ENCODE peak calls at places on chromosome 20, in five cellular contexts. Z is GM23338; C is right cardiac atrium; Y is CD8-positive, alpha-beta T cell; M is neuronal stem cell. W is an unnamed sample.

GRCh38 chr20:61331542-61331941 is 79.5 kb downstream of the CDH4 start:
- DNase-seq in Z (no peak), C (no peak), Y (no peak), M (no peak), W (no peak)

GRCh38 chr20:9514461-9515210 is at the start of gene LAMP5:
- DNase-seq in Z (peak; percentile 90), C (peak; percentile 48), Y (no peak), M (peak; percentile 72), W (no peak)

GRCh38 chr20:10898555-10898954 is 224.8 kb upstream of the JAG1 start:
- DNase-seq in Z (no peak), C (no peak), Y (no peak), M (no peak), W (no peak)

GRCh38 chr20:44222969-44223368 is 12.4 kb upstream of the OSER1 start:
- DNase-seq in Z (peak; percentile 79), C (no peak), Y (no peak), M (no peak), W (no peak)

GRCh38 chr20:47412073-47412472 is 55.6 kb upstream of the ZMYND8 start:
- DNase-seq in Z (no peak), C (no peak), Y (no peak), M (no peak), W (no peak)

GRCh38 chr20:24956001-24956761 is 7.1 kb downstream of the CST7 start:
- DNase-seq in Z (no peak), C (no peak), Y (no peak), M (no peak), W (no peak)

GRCh38 chr20:43911066-43911465 is 3.6 kb upstream of the TOX2 start:
- DNase-seq in Z (peak; percentile 13), C (no peak), Y (no peak), M (no peak), W (no peak)

GRCh38 chr20:23446505-23446904 is 6.2 kb downstream of the CST11 start:
- DNase-seq in Z (peak; percentile 79), C (peak; percentile 75), Y (no peak), M (peak; percentile 51), W (no peak)

GRCh38 chr20:10715035-10715434 is 41.2 kb upstream of the JAG1 start:
- DNase-seq in Z (no peak), C (no peak), Y (no peak), M (no peak), W (no peak)

GRCh38 chr20:46402236-46402886 is 4.1 kb downstream of the ELMO2 start:
- DNase-seq in Z (no peak), C (no peak), Y (no peak), M (no peak), W (no peak)

GRCh38 chr20:42492998-42493397 is 696.7 kb downstream of the PTPRT start:
- DNase-seq in Z (no peak), C (no peak), Y (no peak), M (no peak), W (no peak)

GRCh38 chr20:45538209-45538798 is 978 bp downstream of the WFDC6 start:
- DNase-seq in Z (peak; percentile 72), C (no peak), Y (no peak), M (no peak), W (no peak)

GRCh38 chr20:13791562-13792459 is 7.0 kb downstream of the NDUFAF5 start:
- DNase-seq in Z (no peak), C (no peak), Y (no peak), M (no peak), W (no peak)

GRCh38 chr20:11675920-11676617 is 241.6 kb upstream of the BTBD3 start:
- DNase-seq in Z (no peak), C (no peak), Y (no peak), M (no peak), W (no peak)

GRCh38 chr20:9160760-9161159 is 91.9 kb downstream of the PLCB4 start:
- DNase-seq in Z (no peak), C (no peak), Y (no peak), M (no peak), W (no peak)

GRCh38 chr20:35648836-35649235 is 15.9 kb downstream of the CPNE1 start:
- DNase-seq in Z (no peak), C (no peak), Y (no peak), M (no peak), W (no peak)

GRCh38 chr20:46811328-46812084 is 83.1 kb upstream of the EYA2 start:
- DNase-seq in Z (peak; percentile 48), C (no peak), Y (no peak), M (no peak), W (no peak)

GRCh38 chr20:63105211-63106107 is 98.7 kb upstream of the BHLHE23 start:
- DNase-seq in Z (no peak), C (peak; percentile 39), Y (no peak), M (no peak), W (no peak)

GRCh38 chr20:63102720-63103375 is 96.1 kb upstream of the BHLHE23 start:
- DNase-seq in Z (peak; percentile 76), C (peak; percentile 73), Y (peak; percentile 40), M (no peak), W (peak; percentile 56)

GRCh38 chr20:63103402-63104311 is 96.9 kb upstream of the BHLHE23 start:
- DNase-seq in Z (no peak), C (peak; percentile 32), Y (no peak), M (no peak), W (no peak)

GRCh38 chr20:63106108-63106764 is 99.5 kb upstream of the BHLHE23 start:
- DNase-seq in Z (no peak), C (peak; percentile 81), Y (no peak), M (no peak), W (peak; percentile 58)

DNA sequence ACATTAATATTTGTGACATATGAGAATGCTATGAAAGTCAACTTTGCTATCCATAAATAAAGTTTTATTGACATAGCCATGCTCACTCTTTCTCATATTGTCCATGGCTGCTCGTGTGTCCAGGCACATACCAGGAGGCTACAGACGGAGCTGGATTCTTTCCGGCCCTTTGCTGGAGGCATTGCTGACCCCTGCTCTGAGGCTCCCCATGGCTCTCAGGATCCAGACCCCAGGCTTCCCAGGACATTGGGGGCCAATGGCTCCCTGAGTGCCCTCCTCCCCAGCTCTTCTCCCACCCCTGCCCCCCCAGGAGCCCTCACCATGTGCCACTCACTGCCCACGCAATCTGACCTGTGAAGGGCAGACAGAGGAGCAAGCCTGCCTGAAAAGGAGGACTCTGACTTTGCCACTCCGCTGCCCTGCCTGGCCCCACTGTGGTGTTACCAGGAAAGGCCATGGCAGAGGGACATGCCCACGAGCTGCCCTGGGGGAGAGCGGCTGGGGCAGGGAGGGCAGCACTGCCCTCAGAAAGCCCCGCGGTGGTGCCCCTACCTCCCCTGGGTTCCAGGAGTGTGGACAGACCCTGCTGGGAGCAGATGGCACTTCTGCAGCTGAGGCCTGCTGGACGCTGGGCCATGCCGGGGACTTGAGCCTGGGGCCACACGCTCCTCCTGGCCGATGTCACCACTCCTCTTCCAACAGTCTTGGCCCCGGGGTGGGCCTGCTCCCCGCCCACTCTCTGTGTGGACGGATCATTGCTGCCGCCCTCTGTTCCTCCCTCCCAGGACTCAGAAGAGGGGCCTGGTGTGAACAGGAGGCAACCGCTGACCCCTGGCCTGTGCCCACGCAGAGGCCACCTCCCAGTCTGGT is 97.8 kb upstream of the BHLHE23 start:
- DNase-seq in Z (no peak), C (peak; percentile 40), Y (no peak), M (no peak), W (no peak)
- H3K27ac ChIP-seq in Z (no peak overlapping the region), C (no peak overlapping the region), Y (no peak overlapping the region), M (no peak overlapping the region), W (no peak overlapping the region)

GRCh38 chr20:36835025-36835424 is 40.9 kb upstream of the TLDC2 start:
- DNase-seq in Z (no peak), C (peak; percentile 58), Y (no peak), M (no peak), W (no peak)

GRCh38 chr20:36832791-36833190 is 43.1 kb upstream of the TLDC2 start:
- DNase-seq in Z (no peak), C (peak; percentile 54), Y (no peak), M (no peak), W (no peak)

GRCh38 chr20:36836591-36837329 is 39.2 kb upstream of the TLDC2 start:
- DNase-seq in Z (peak; percentile 96), C (no peak), Y (no peak), M (no peak), W (no peak)

GRCh38 chr20:36833275-36834020 is 42.5 kb upstream of the TLDC2 start:
- DNase-seq in Z (no peak), C (peak; percentile 75), Y (no peak), M (no peak), W (no peak)

GRCh38 chr20:36835453-36836198 is 40.3 kb upstream of the TLDC2 start:
- DNase-seq in Z (peak; percentile 97), C (peak; percentile 97), Y (peak; percentile 61), M (peak; percentile 84), W (peak; percentile 95)
- H3K4me1 ChIP-seq in Z (peaks cover 9% of the 10 kb centered on the region), C (peaks cover 25% of the 10 kb centered on the region), Y (peaks cover 6% of the 10 kb centered on the region), M (peaks cover 11% of the 10 kb centered on the region), W (peaks cover 49% of the 10 kb centered on the region)

DNA sequence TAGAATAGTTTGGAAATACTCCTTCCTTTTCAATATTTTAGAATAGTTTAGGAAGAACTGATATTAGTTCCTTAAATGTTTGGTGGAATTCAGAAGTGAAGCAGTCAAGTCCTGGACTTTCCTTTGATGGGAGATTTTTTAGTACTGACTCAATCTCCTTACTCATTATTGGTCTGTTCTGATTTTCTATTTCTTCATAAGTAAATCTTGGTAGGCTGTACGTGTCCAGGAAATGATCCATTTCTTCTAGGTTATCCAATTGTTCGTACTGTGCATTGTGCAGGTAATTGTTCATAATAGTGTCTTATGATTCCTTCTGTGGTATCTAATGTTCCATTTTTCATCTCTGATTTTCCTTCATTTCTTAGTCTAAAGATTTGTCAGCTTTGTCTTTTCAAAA is 138.9 kb downstream of the SYCP2 start:
- DNase-seq in Z (no peak), C (no peak), Y (no peak), M (no peak), W (no peak)
- H3K27ac ChIP-seq in Z (no peak overlapping the region), C (no peak overlapping the region), Y (no peak overlapping the region), M (no peak overlapping the region), W (no peak overlapping the region)

GRCh38 chr20:50456452-50457324 is 53.5 kb upstream of the PTPN1 start:
- DNase-seq in Z (no peak), C (no peak), Y (no peak), M (no peak), W (no peak)

GRCh38 chr20:50460115-50460607 is 50.0 kb upstream of the PTPN1 start:
- DNase-seq in Z (no peak), C (no peak), Y (no peak), M (no peak), W (no peak)

GRCh38 chr20:50453533-50453932 is 56.6 kb upstream of the PTPN1 start:
- DNase-seq in Z (no peak), C (no peak), Y (no peak), M (no peak), W (no peak)

GRCh38 chr20:50459124-50459918 is 50.9 kb upstream of the PTPN1 start:
- DNase-seq in Z (no peak), C (no peak), Y (no peak), M (no peak), W (no peak)

DNA sequence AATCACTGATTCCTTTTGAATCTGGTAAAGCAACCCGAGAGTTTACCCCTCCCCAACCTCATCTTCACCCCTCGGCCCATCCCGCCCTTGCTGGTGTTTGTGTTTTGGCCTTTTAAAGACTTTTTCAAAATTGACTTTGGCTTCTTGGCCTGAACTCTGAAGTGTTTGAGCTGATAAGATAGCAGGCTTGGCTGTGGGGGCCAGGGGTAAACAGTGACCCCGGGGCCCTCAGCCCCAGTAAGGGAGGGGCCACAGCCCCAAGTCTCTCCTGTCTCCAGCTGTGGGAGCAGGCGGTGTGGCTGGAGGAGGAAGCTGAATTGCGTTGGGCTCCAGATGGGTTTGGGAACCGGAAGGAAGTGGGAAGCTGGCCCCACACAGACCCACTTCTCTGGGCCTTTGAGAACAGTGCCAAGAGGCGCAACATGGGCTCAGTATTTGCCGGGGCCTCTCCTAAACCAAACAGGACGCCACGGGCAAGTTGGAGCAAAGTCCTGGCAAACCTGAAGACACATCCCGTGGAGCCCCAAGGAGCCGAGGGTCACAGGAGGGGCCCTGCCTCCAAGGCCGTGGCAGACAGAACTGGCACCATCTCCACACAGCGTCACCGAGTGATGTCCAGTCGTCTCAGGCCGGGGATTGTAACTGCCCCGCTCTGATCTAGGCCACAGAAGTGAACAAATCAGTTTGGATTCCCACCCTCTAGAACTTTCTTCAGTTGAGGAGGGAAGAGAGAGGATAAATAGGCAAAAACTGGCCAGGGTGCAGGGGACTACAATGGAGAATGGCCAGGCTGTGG is 54.3 kb upstream of the PTPN1 start:
- DNase-seq in Z (no peak), C (peak; percentile 86), Y (no peak), M (no peak), W (no peak)
- H3K4me1 ChIP-seq in Z (no peaks in the 10 kb centered on the region), C (peaks cover 4% of the 10 kb centered on the region), Y (peaks cover 9% of the 10 kb centered on the region), M (peaks cover 8% of the 10 kb centered on the region), W (peaks cover 14% of the 10 kb centered on the region)

W was measured in tibial artery.